ENCODE peak calls at places on chromosomes 13 and 19, in ten cellular contexts. One of them, this sample, is unnamed.
A peak's percentile ranks its signal among the peaks of the same experiment; 100 is the strongest.

GRCh38 chr13:110408286-110408685 is 101.2 kb downstream of the COL4A2 start:
- DNase-seq in WTC11: no peak
- DNase-seq in RWPE1: no peak
- DNase-seq in AG04449: no peak
- DNase-seq in heart right ventricle: no peak
- DNase-seq in HCT116: no peak
- DNase-seq in neural progenitor cell: no peak
- DNase-seq in progenitor cell of endocrine pancreas: no peak
- DNase-seq in fibroblast of lung: peak; percentile 41
- DNase-seq in BJ: no peak
- DNase-seq in this sample: no peak

GRCh38 chr13:100396771-100397170 is 191.8 kb downstream of the GGACT start:
- DNase-seq in BJ: no peak
- DNase-seq in heart right ventricle: no peak
- DNase-seq in progenitor cell of endocrine pancreas: no peak
- DNase-seq in neural progenitor cell: peak; percentile 62
- DNase-seq in AG04449: no peak
- DNase-seq in WTC11: peak; percentile 59
- DNase-seq in RWPE1: no peak
- DNase-seq in fibroblast of lung: no peak
- DNase-seq in HCT116: no peak
- DNase-seq in this sample: no peak

GRCh38 chr13:22235285-22235949 is 564.5 kb downstream of the FGF9 start:
- DNase-seq in progenitor cell of endocrine pancreas: no peak
- DNase-seq in neural progenitor cell: peak; percentile 25
- DNase-seq in fibroblast of lung: no peak
- DNase-seq in WTC11: no peak
- DNase-seq in HCT116: peak; percentile 18
- DNase-seq in AG04449: no peak
- DNase-seq in RWPE1: no peak
- DNase-seq in heart right ventricle: no peak
- DNase-seq in BJ: no peak
- DNase-seq in this sample: no peak

GRCh38 chr19:10363789-10364281 is 16.5 kb downstream of the TYK2 start:
- DNase-seq in RWPE1: no peak
- DNase-seq in AG04449: no peak
- DNase-seq in fibroblast of lung: peak; percentile 37
- DNase-seq in WTC11: no peak
- DNase-seq in neural progenitor cell: no peak
- DNase-seq in HCT116: no peak
- DNase-seq in heart right ventricle: no peak
- DNase-seq in BJ: no peak
- DNase-seq in progenitor cell of endocrine pancreas: no peak
- DNase-seq in this sample: no peak

GRCh38 chr19:10701955-10702307 is 692 bp downstream of the QTRT1 start:
- DNase-seq in progenitor cell of endocrine pancreas: no peak
- DNase-seq in RWPE1: no peak
- DNase-seq in fibroblast of lung: no peak
- DNase-seq in AG04449: no peak
- DNase-seq in heart right ventricle: no peak
- DNase-seq in WTC11: peak; percentile 64
- DNase-seq in neural progenitor cell: peak; percentile 83
- DNase-seq in HCT116: no peak
- DNase-seq in BJ: no peak
- DNase-seq in this sample: no peak

GRCh38 chr19:28457620-28458019 is 755.3 kb downstream of the UQCRFS1 start:
- DNase-seq in BJ: no peak
- DNase-seq in progenitor cell of endocrine pancreas: no peak
- DNase-seq in AG04449: no peak
- DNase-seq in HCT116: no peak
- DNase-seq in WTC11: no peak
- DNase-seq in neural progenitor cell: no peak
- DNase-seq in fibroblast of lung: no peak
- DNase-seq in RWPE1: no peak
- DNase-seq in heart right ventricle: no peak
- DNase-seq in this sample: no peak

GRCh38 chr19:38929929-38930775 is at the start of gene SARS2:
- DNase-seq in AG04449: peak; percentile 59
- DNase-seq in WTC11: peak; percentile 94
- DNase-seq in fibroblast of lung: peak; percentile 88
- DNase-seq in progenitor cell of endocrine pancreas: peak; percentile 92
- DNase-seq in heart right ventricle: peak; percentile 93
- DNase-seq in HCT116: peak; percentile 89
- DNase-seq in BJ: peak; percentile 52
- DNase-seq in RWPE1: peak; percentile 98
- DNase-seq in neural progenitor cell: peak; percentile 97
- DNase-seq in this sample: peak; percentile 97

GRCh38 chr13:90185734-90186133 is 1161.8 kb upstream of the MIR17HG start:
- DNase-seq in RWPE1: no peak
- DNase-seq in HCT116: no peak
- DNase-seq in heart right ventricle: no peak
- DNase-seq in BJ: no peak
- DNase-seq in WTC11: no peak
- DNase-seq in fibroblast of lung: no peak
- DNase-seq in neural progenitor cell: no peak
- DNase-seq in progenitor cell of endocrine pancreas: no peak
- DNase-seq in AG04449: no peak
- DNase-seq in this sample: no peak

GRCh38 chr19:2495651-2496316 is 19.9 kb downstream of the GADD45B start:
- DNase-seq in HCT116: no peak
- DNase-seq in progenitor cell of endocrine pancreas: no peak
- DNase-seq in AG04449: no peak
- DNase-seq in RWPE1: no peak
- DNase-seq in heart right ventricle: peak; percentile 51
- DNase-seq in BJ: no peak
- DNase-seq in WTC11: no peak
- DNase-seq in fibroblast of lung: no peak
- DNase-seq in neural progenitor cell: no peak
- DNase-seq in this sample: no peak

GRCh38 chr19:1181606-1182005 is 7.5 kb upstream of the SBNO2 start:
- DNase-seq in AG04449: no peak
- DNase-seq in HCT116: no peak
- DNase-seq in BJ: no peak
- DNase-seq in progenitor cell of endocrine pancreas: no peak
- DNase-seq in RWPE1: no peak
- DNase-seq in fibroblast of lung: no peak
- DNase-seq in neural progenitor cell: no peak
- DNase-seq in WTC11: no peak
- DNase-seq in heart right ventricle: no peak
- DNase-seq in this sample: no peak

GRCh38 chr19:46000497-46001246 is 5.4 kb downstream of the CCDC61 start:
- DNase-seq in WTC11: peak; percentile 74
- DNase-seq in HCT116: no peak
- DNase-seq in neural progenitor cell: peak; percentile 79
- DNase-seq in fibroblast of lung: no peak
- DNase-seq in progenitor cell of endocrine pancreas: no peak
- DNase-seq in heart right ventricle: peak; percentile 44
- DNase-seq in RWPE1: peak; percentile 60
- DNase-seq in AG04449: no peak
- DNase-seq in BJ: no peak
- DNase-seq in this sample: no peak

GRCh38 chr13:112510002-112510780 is 77.8 kb downstream of the TUBGCP3 start:
- DNase-seq in RWPE1: peak; percentile 29
- DNase-seq in fibroblast of lung: peak; percentile 69
- DNase-seq in heart right ventricle: no peak
- DNase-seq in BJ: no peak
- DNase-seq in progenitor cell of endocrine pancreas: no peak
- DNase-seq in WTC11: peak; percentile 53
- DNase-seq in HCT116: peak; percentile 53
- DNase-seq in AG04449: no peak
- DNase-seq in neural progenitor cell: peak; percentile 81
- DNase-seq in this sample: no peak

GRCh38 chr19:19775891-19776205 is 42.9 kb upstream of the ZNF14 start:
- DNase-seq in neural progenitor cell: no peak
- DNase-seq in RWPE1: no peak
- DNase-seq in progenitor cell of endocrine pancreas: no peak
- DNase-seq in heart right ventricle: no peak
- DNase-seq in fibroblast of lung: no peak
- DNase-seq in AG04449: no peak
- DNase-seq in HCT116: no peak
- DNase-seq in WTC11: no peak
- DNase-seq in BJ: no peak
- DNase-seq in this sample: no peak

GRCh38 chr13:42821437-42821836 is 40.1 kb downstream of the FAM216B start:
- DNase-seq in WTC11: no peak
- DNase-seq in heart right ventricle: no peak
- DNase-seq in BJ: peak; percentile 59
- DNase-seq in HCT116: no peak
- DNase-seq in progenitor cell of endocrine pancreas: no peak
- DNase-seq in fibroblast of lung: peak; percentile 75
- DNase-seq in RWPE1: no peak
- DNase-seq in neural progenitor cell: no peak
- DNase-seq in AG04449: no peak
- DNase-seq in this sample: no peak

GRCh38 chr19:55146648-55147218 is 2.3 kb downstream of the TNNT1 start:
- DNase-seq in neural progenitor cell: peak; percentile 91
- DNase-seq in HCT116: peak; percentile 61
- DNase-seq in heart right ventricle: no peak
- DNase-seq in progenitor cell of endocrine pancreas: no peak
- DNase-seq in RWPE1: peak; percentile 67
- DNase-seq in BJ: no peak
- DNase-seq in AG04449: no peak
- DNase-seq in fibroblast of lung: no peak
- DNase-seq in WTC11: peak; percentile 89
- DNase-seq in this sample: peak; percentile 51

GRCh38 chr19:12701596-12702282 is 5.3 kb upstream of the FBXW9 start:
- DNase-seq in heart right ventricle: no peak
- DNase-seq in HCT116: no peak
- DNase-seq in RWPE1: no peak
- DNase-seq in BJ: no peak
- DNase-seq in WTC11: no peak
- DNase-seq in fibroblast of lung: no peak
- DNase-seq in progenitor cell of endocrine pancreas: no peak
- DNase-seq in neural progenitor cell: no peak
- DNase-seq in AG04449: no peak
- DNase-seq in this sample: no peak

GRCh38 chr13:98927954-98928927 is 49.6 kb downstream of the DOCK9 start:
- DNase-seq in neural progenitor cell: no peak
- DNase-seq in fibroblast of lung: peak; percentile 70
- DNase-seq in HCT116: no peak
- DNase-seq in WTC11: no peak
- DNase-seq in RWPE1: no peak
- DNase-seq in progenitor cell of endocrine pancreas: no peak
- DNase-seq in BJ: peak; percentile 70
- DNase-seq in AG04449: no peak
- DNase-seq in heart right ventricle: no peak
- DNase-seq in this sample: no peak

DNA sequence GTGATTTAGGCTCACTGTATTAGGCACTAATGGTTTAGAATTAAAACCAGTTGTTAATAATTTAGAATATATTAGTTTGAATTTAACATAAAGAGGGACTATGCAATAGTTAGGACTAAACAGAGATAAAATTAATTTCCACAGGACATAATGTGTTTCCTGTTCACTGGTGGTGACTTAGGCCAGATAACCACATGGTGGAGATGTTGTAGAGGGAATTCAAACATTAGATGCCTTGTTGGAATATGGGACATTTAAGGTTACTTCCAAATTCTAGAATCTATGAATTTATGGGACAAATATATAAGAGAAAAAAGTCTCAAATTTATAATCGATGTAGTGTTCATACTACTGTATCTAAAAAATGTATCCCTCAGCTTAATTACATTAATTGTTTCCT is 615.5 kb upstream of the KLHL1 start:
- DNase-seq in fibroblast of lung: peak; percentile 3
- DNase-seq in heart right ventricle: no peak
- DNase-seq in HCT116: no peak
- DNase-seq in progenitor cell of endocrine pancreas: no peak
- DNase-seq in neural progenitor cell: no peak
- DNase-seq in BJ: no peak
- DNase-seq in WTC11: no peak
- DNase-seq in AG04449: no peak
- DNase-seq in RWPE1: no peak
- DNase-seq in this sample: no peak
- TF ChIP-seq CTCF in fibroblast of lung: peak; percentile 46
- TF ChIP-seq CTCF in heart right ventricle: no peak
- TF ChIP-seq CTCF in HCT116: no peak
- TF ChIP-seq CTCF in progenitor cell of endocrine pancreas: peak; percentile 48
- TF ChIP-seq CTCF in neural progenitor cell: peak; percentile 51
- TF ChIP-seq CTCF in BJ: no peak
- TF ChIP-seq CTCF in WTC11: no peak
- TF ChIP-seq CTCF in AG04449: no peak
- TF ChIP-seq CTCF in RWPE1: no peak
- TF ChIP-seq CTCF in this sample: no peak

GRCh38 chr13:31947105-31947504 is 84.5 kb upstream of the FRY start:
- DNase-seq in heart right ventricle: no peak
- DNase-seq in AG04449: no peak
- DNase-seq in progenitor cell of endocrine pancreas: no peak
- DNase-seq in BJ: no peak
- DNase-seq in RWPE1: no peak
- DNase-seq in fibroblast of lung: no peak
- DNase-seq in HCT116: no peak
- DNase-seq in WTC11: no peak
- DNase-seq in neural progenitor cell: peak; percentile 16
- DNase-seq in this sample: no peak
- TF ChIP-seq CTCF in heart right ventricle: no peak
- TF ChIP-seq CTCF in AG04449: no peak
- TF ChIP-seq CTCF in progenitor cell of endocrine pancreas: no peak
- TF ChIP-seq CTCF in BJ: no peak
- TF ChIP-seq CTCF in RWPE1: no peak
- TF ChIP-seq CTCF in fibroblast of lung: no peak
- TF ChIP-seq CTCF in HCT116: no peak
- TF ChIP-seq CTCF in WTC11: no peak
- TF ChIP-seq CTCF in neural progenitor cell: peak; percentile 30
- TF ChIP-seq CTCF in this sample: no peak

DNA sequence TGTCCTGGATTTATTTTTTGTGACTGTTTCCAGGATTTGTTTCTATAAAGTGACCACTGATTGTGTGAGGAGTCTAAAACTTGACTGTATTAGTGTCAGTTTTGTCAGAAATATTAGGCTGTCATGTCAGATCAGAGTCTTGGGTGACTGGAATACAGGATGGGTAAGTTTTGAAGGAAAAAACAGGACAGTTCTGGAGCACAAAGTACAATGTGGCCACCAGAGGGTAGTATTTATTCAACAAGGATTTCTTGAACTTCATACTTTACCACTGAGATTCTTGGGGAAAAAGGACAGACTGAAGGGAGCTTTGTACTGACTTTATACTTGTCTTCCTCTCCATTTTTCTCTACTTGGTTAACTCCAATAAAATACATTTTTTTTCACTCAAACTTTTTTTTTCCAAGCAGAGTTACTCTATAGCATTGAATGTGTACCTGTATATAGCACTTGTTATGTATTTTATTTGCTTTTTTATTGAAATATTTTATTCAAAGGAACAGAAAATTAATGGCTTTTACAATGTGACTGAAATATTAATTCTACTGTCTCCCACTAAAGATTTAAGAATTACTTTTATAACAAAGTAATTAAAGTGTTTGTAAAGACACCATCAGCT is 51.1 kb downstream of the LMO7 start:
- DNase-seq in fibroblast of lung: peak; percentile 43
- DNase-seq in AG04449: no peak
- DNase-seq in progenitor cell of endocrine pancreas: no peak
- DNase-seq in neural progenitor cell: peak; percentile 28
- DNase-seq in HCT116: peak; percentile 24
- DNase-seq in RWPE1: no peak
- DNase-seq in WTC11: no peak
- DNase-seq in heart right ventricle: no peak
- DNase-seq in BJ: no peak
- DNase-seq in this sample: no peak
- TF ChIP-seq CTCF in fibroblast of lung: peak; percentile 68
- TF ChIP-seq CTCF in AG04449: peak; percentile 32
- TF ChIP-seq CTCF in progenitor cell of endocrine pancreas: peak; percentile 70
- TF ChIP-seq CTCF in neural progenitor cell: peak; percentile 55
- TF ChIP-seq CTCF in HCT116: peak; percentile 29
- TF ChIP-seq CTCF in RWPE1: peak; percentile 33
- TF ChIP-seq CTCF in WTC11: peak; percentile 17
- TF ChIP-seq CTCF in heart right ventricle: no peak
- TF ChIP-seq CTCF in BJ: peak; percentile 52
- TF ChIP-seq CTCF in this sample: peak; percentile 64

GRCh38 chr19:49799798-49800376 is 13.2 kb downstream of the FUZ start:
- DNase-seq in fibroblast of lung: no peak
- DNase-seq in HCT116: no peak
- DNase-seq in AG04449: no peak
- DNase-seq in RWPE1: no peak
- DNase-seq in progenitor cell of endocrine pancreas: no peak
- DNase-seq in neural progenitor cell: peak; percentile 57
- DNase-seq in BJ: no peak
- DNase-seq in WTC11: peak; percentile 82
- DNase-seq in heart right ventricle: no peak
- DNase-seq in this sample: no peak
- TF ChIP-seq CTCF in fibroblast of lung: no peak
- TF ChIP-seq CTCF in HCT116: no peak
- TF ChIP-seq CTCF in AG04449: no peak
- TF ChIP-seq CTCF in RWPE1: no peak
- TF ChIP-seq CTCF in progenitor cell of endocrine pancreas: no peak
- TF ChIP-seq CTCF in neural progenitor cell: peak; percentile 48
- TF ChIP-seq CTCF in BJ: peak; percentile 27
- TF ChIP-seq CTCF in WTC11: peak; percentile 35
- TF ChIP-seq CTCF in heart right ventricle: no peak
- TF ChIP-seq CTCF in this sample: no peak

This sample was measured in mesothelial cell of epicardium.